ENCODE peak calls at places on chromosomes 6 and 20, in nine cellular contexts. M, N, X, W, B, K, V, Q and R are unnamed samples.

GRCh38 chr6:22363166-22363965 is 66.5 kb upstream of the PRL start:
- DNase-seq in K (no peak), W (no peak), X (no peak), N (no peak), M (no peak), Q (no peak), B (no peak), V (no peak), R (peak)

GRCh38 chr6:148997863-148998262 is 251.0 kb downstream of the UST start:
- DNase-seq in N (no peak), V (peak), M (no peak), X (peak), Q (no peak), W (no peak), K (peak), B (no peak), R (no peak)

GRCh38 chr20:37276494-37277252 is 12.8 kb upstream of the MANBAL start:
- DNase-seq in K (peak), B (no peak), Q (peak), V (peak), X (peak), M (no peak), N (peak), W (no peak), R (peak)

GRCh38 chr6:82818727-82819126 is 246.9 kb downstream of the UBE3D start:
- DNase-seq in B (no peak), K (peak), Q (no peak), X (no peak), W (no peak), V (no peak), M (no peak), N (no peak), R (peak)

GRCh38 chr6:158758464-158758863 is 60.7 kb downstream of the EZR start:
- DNase-seq in V (no peak), B (no peak), X (peak), W (peak), M (peak), K (no peak), N (no peak), Q (peak), R (no peak)

GRCh38 chr20:57283867-57284266 is 17.4 kb upstream of the BMP7 start:
- DNase-seq in M (no peak), K (no peak), B (no peak), V (no peak), N (no peak), X (no peak), W (no peak), Q (no peak), R (no peak)

GRCh38 chr6:143276436-143276835 is 174.1 kb downstream of the ADAT2 start:
- DNase-seq in X (no peak), Q (no peak), V (peak), K (no peak), N (no peak), M (no peak), W (no peak), B (no peak), R (no peak)

GRCh38 chr6:43964659-43965570 is 162.3 kb downstream of the MRPL14 start:
- DNase-seq in X (no peak), V (no peak), M (no peak), K (no peak), W (no peak), N (no peak), Q (no peak), B (no peak), R (no peak)

GRCh38 chr6:137734875-137735182 is 132.2 kb upstream of the TNFAIP3 start:
- DNase-seq in B (no peak), Q (no peak), X (no peak), M (no peak), V (no peak), K (no peak), N (no peak), W (no peak), R (no peak)

GRCh38 chr6:108742041-108742440 is 106.2 kb upstream of the ARMC2 start:
- DNase-seq in X (no peak), N (peak), W (no peak), K (no peak), Q (no peak), V (no peak), M (no peak), B (no peak), R (peak)

GRCh38 chr6:1715336-1715735 is 105.6 kb downstream of the FOXC1 start:
- DNase-seq in B (no peak), Q (no peak), X (no peak), V (no peak), W (no peak), K (no peak), M (no peak), N (no peak), R (no peak)

GRCh38 chr6:161507375-161507774 is 233.5 kb upstream of the AGPAT4 start:
- DNase-seq in X (no peak), W (no peak), Q (no peak), B (no peak), V (no peak), K (no peak), N (no peak), M (no peak), R (no peak)

GRCh38 chr6:3316818-3317217 is 58.1 kb downstream of the PSMG4 start:
- DNase-seq in K (no peak), W (no peak), X (no peak), M (no peak), B (no peak), N (no peak), V (no peak), Q (no peak), R (no peak)

GRCh38 chr6:152636675-152637421 is at the start of gene SYNE1:
- DNase-seq in M (peak), N (peak), X (peak), W (peak), K (peak), V (no peak), B (no peak), Q (peak), R (no peak)

GRCh38 chr6:166253277-166254229 is 54.6 kb downstream of the PRR18 start:
- DNase-seq in N (no peak), K (peak), Q (peak), X (peak), B (no peak), M (peak), V (no peak), W (peak), R (no peak)

GRCh38 chr20:47413189-47413588 is 56.7 kb upstream of the ZMYND8 start:
- DNase-seq in W (no peak), K (no peak), N (peak), X (no peak), M (no peak), V (no peak), Q (no peak), B (no peak), R (no peak)

GRCh38 chr6:11769244-11769643 is 9.4 kb downstream of the ADTRP start:
- DNase-seq in M (no peak), Q (no peak), N (no peak), B (no peak), X (no peak), W (no peak), V (no peak), K (peak), R (peak)

GRCh38 chr6:130900913-130901312 is 73.7 kb downstream of the SMLR1 start:
- DNase-seq in N (no peak), X (no peak), M (no peak), V (no peak), W (no peak), K (peak), Q (no peak), B (peak), R (peak)

GRCh38 chr6:154371337-154371736 is 14.7 kb upstream of the IPCEF1 start:
- DNase-seq in K (no peak), N (no peak), W (no peak), B (no peak), Q (no peak), X (no peak), M (no peak), V (no peak), R (no peak)

GRCh38 chr6:18742406-18742805 is 355.3 kb downstream of the RNF144B start:
- DNase-seq in K (peak), V (no peak), Q (no peak), N (no peak), B (no peak), X (no peak), W (no peak), M (no peak), R (peak)

GRCh38 chr20:37538003-37538402 is 10.3 kb upstream of the BLCAP start:
- DNase-seq in K (peak), Q (no peak), N (no peak), W (no peak), V (no peak), X (peak), B (no peak), M (no peak), R (peak)

GRCh38 chr20:51128198-51128597 is 105.3 kb upstream of the KCNG1 start:
- DNase-seq in N (peak), X (no peak), M (no peak), W (no peak), V (no peak), B (no peak), K (peak), Q (no peak), R (peak)

GRCh38 chr6:150723857-150724256 is 124.2 kb downstream of the PLEKHG1 start:
- DNase-seq in W (no peak), Q (no peak), N (no peak), K (peak), X (no peak), M (no peak), B (no peak), V (no peak), R (peak)

DNA sequence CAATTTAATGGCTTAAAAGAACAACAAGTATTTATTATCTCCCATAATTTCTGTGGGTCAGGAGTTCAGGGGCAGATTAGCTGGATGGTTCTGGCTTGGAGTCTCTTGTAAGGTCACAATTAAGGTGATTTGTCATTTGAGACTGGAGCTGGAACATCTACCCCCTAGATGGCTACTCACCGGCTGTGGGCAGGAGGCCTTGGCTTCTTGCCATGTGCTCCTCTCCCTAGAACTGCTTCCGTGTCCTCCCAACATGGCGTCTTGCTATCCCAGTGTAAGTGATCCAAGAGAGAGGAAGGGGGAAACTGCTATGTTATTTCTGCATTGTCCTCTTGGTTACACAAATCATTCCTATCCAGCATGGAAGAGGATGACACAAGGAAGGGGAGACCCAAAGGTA is 210.2 kb upstream of the ECI2 start:
- DNase-seq in V (no peak), Q (no peak), N (no peak), K (no peak), W (no peak), M (no peak), X (no peak), B (no peak), R (no peak)
- TF ChIP-seq EZH2phosphoT487 in V (no peak), Q (no peak), N (no peak), K (no peak), W (no peak), M (no peak), X (no peak), B (no peak), R (no peak)

GRCh38 chr6:16752206-16752867 is 8.9 kb downstream of the ATXN1 start:
- DNase-seq in X (peak), V (no peak), N (no peak), B (no peak), W (no peak), K (peak), Q (no peak), M (no peak), R (peak)
- TF ChIP-seq EZH2phosphoT487 in X (no peak), V (no peak), N (no peak), B (no peak), W (no peak), K (no peak), Q (no peak), M (no peak), R (no peak)

GRCh38 chr20:23162887-23163286 is 76.8 kb upstream of the CD93 start:
- DNase-seq in Q (no peak), B (no peak), X (no peak), M (no peak), K (no peak), W (no peak), N (no peak), V (no peak), R (no peak)

GRCh38 chr20:23163562-23163961 is 77.4 kb upstream of the CD93 start:
- DNase-seq in W (no peak), B (no peak), X (no peak), V (no peak), K (no peak), M (no peak), Q (no peak), N (no peak), R (no peak)

GRCh38 chr20:23165964-23166363 is 79.8 kb upstream of the CD93 start:
- DNase-seq in N (no peak), X (no peak), Q (no peak), K (no peak), W (no peak), V (no peak), M (no peak), B (no peak), R (no peak)

GRCh38 chr20:23165307-23165750 is 79.2 kb upstream of the CD93 start:
- DNase-seq in X (peak), W (peak), Q (no peak), B (no peak), V (no peak), M (peak), K (no peak), N (no peak), R (no peak)

GRCh38 chr20:23164176-23164601 is 78.1 kb upstream of the CD93 start:
- DNase-seq in N (no peak), Q (no peak), W (no peak), V (no peak), X (peak), B (no peak), K (no peak), M (no peak), R (no peak)
- TF ChIP-seq EZH2phosphoT487 in N (no peak), Q (no peak), W (no peak), V (no peak), X (no peak), B (no peak), K (no peak), M (no peak), R (no peak)

GRCh38 chr20:31838646-31839292 is 6.6 kb downstream of the FOXS1 start:
- DNase-seq in N (no peak), V (no peak), X (no peak), M (no peak), B (no peak), W (no peak), Q (no peak), K (no peak), R (no peak)
- TF ChIP-seq EZH2phosphoT487 in N (no peak), V (no peak), X (no peak), M (no peak), B (no peak), W (no peak), Q (no peak), K (no peak), R (no peak)

GRCh38 chr20:63183422-63184146 is 32.3 kb downstream of the YTHDF1 start:
- DNase-seq in M (peak), X (peak), V (peak), N (peak), W (peak), Q (peak), B (peak), K (peak), R (peak)
- TF ChIP-seq EZH2phosphoT487 in M (no peak), X (no peak), V (no peak), N (no peak), W (no peak), Q (no peak), B (no peak), K (no peak), R (no peak)

GRCh38 chr6:90311569-90311968 is 14.9 kb upstream of the BACH2 start:
- DNase-seq in W (no peak), B (no peak), K (no peak), Q (no peak), N (no peak), V (no peak), X (no peak), M (no peak), R (no peak)
- TF ChIP-seq EZH2phosphoT487 in W (no peak), B (no peak), K (no peak), Q (no peak), N (no peak), V (no peak), X (no peak), M (no peak), R (no peak)

GRCh38 chr6:13568970-13569369 is 5.4 kb upstream of the SIRT5 start:
- DNase-seq in B (no peak), Q (no peak), M (no peak), W (no peak), X (no peak), V (no peak), K (no peak), N (no peak), R (no peak)
- TF ChIP-seq EZH2phosphoT487 in B (no peak), Q (no peak), M (no peak), W (no peak), X (no peak), V (no peak), K (no peak), N (no peak), R (no peak)

GRCh38 chr6:101397199-101397598 is 3.7 kb downstream of the GRIK2 start:
- DNase-seq in K (peak), B (no peak), N (peak), Q (peak), M (peak), X (no peak), V (no peak), W (peak), R (peak)
- TF ChIP-seq EZH2phosphoT487 in K (no peak), B (no peak), N (no peak), Q (no peak), M (no peak), X (no peak), V (no peak), W (no peak), R (no peak)

GRCh38 chr6:111973897-111974639 is 79.8 kb upstream of the CCN6 start:
- DNase-seq in Q (no peak), W (no peak), K (peak), N (no peak), X (no peak), B (no peak), M (no peak), V (no peak), R (no peak)
- TF ChIP-seq EZH2phosphoT487 in Q (no peak), W (no peak), K (no peak), N (no peak), X (no peak), B (no peak), M (no peak), V (no peak), R (no peak)